ENCODE peak calls at places on chromosomes 7 and 10, in nine cellular contexts. R is cardiac fibroblast, K is AG04449, B is left ventricle myocardium inferior, Z is adrenal gland, Q is esophagus squamous epithelium, H is GM06990, O is heart right ventricle, J is thoracic aorta. Y is an unnamed sample.

GRCh38 chr10:97574374-97575100 is 2.0 kb downstream of the ANKRD2 start:
- DNase-seq in R (peak), K (peak), B (peak), Z (peak), Q (no peak), H (no peak), O (peak), J (peak), Y (peak)

GRCh38 chr7:137694405-137694804 is 152.4 kb downstream of the DGKI start:
- DNase-seq in R (peak), K (no peak), B (no peak), Z (no peak), Q (no peak), H (peak), O (no peak), J (no peak), Y (peak)

GRCh38 chr7:132869166-132869861 is 212.6 kb downstream of the CHCHD3 start:
- DNase-seq in R (no peak), K (no peak), B (no peak), Z (no peak), Q (no peak), H (peak), O (no peak), J (no peak), Y (no peak)

GRCh38 chr10:104254493-104255243 is at the start of gene GSTO1:
- DNase-seq in R (peak), K (no peak), B (peak), Z (peak), Q (no peak), H (peak), O (peak), J (peak), Y (peak)

GRCh38 chr10:96416643-96417042 is 57.8 kb upstream of the OPALIN start:
- DNase-seq in R (no peak), K (no peak), B (peak), Z (no peak), Q (no peak), H (no peak), O (peak), J (no peak), Y (peak)

GRCh38 chr7:128123291-128124037 is 92.2 kb upstream of the LRRC4 start:
- DNase-seq in R (no peak), K (no peak), B (no peak), Z (no peak), Q (no peak), H (no peak), O (no peak), J (no peak), Y (no peak)

GRCh38 chr10:11403116-11403515 is 208.3 kb downstream of the USP6NL start:
- DNase-seq in R (no peak), K (no peak), B (no peak), Z (no peak), Q (no peak), H (peak), O (no peak), J (no peak), Y (no peak)

GRCh38 chr7:25711940-25712339 is 440.1 kb upstream of the NFE2L3 start:
- DNase-seq in R (no peak), K (no peak), B (no peak), Z (no peak), Q (no peak), H (no peak), O (no peak), J (no peak), Y (no peak)

GRCh38 chr7:149764481-149765398 is 8.6 kb downstream of the ZNF467 start:
- DNase-seq in R (no peak), K (no peak), B (no peak), Z (no peak), Q (no peak), H (no peak), O (no peak), J (no peak), Y (no peak)

GRCh38 chr10:132606031-132606491 is 68.5 kb downstream of the INPP5A start:
- DNase-seq in R (no peak), K (no peak), B (no peak), Z (no peak), Q (no peak), H (no peak), O (no peak), J (no peak), Y (no peak)

GRCh38 chr10:71079761-71080380 is 132.5 kb upstream of the UNC5B start:
- DNase-seq in R (no peak), K (no peak), B (no peak), Z (peak), Q (no peak), H (no peak), O (no peak), J (no peak), Y (no peak)

GRCh38 chr7:44434201-44434600 is 56.3 kb downstream of the NUDCD3 start:
- DNase-seq in R (no peak), K (no peak), B (no peak), Z (no peak), Q (no peak), H (no peak), O (no peak), J (no peak), Y (no peak)

GRCh38 chr10:119805702-119806230 is 66.9 kb downstream of the MCMBP start:
- DNase-seq in R (peak), K (no peak), B (no peak), Z (no peak), Q (no peak), H (no peak), O (no peak), J (no peak), Y (no peak)

GRCh38 chr7:17015575-17015974 is 133.8 kb upstream of the AGR3 start:
- DNase-seq in R (peak), K (peak), B (no peak), Z (no peak), Q (no peak), H (no peak), O (no peak), J (no peak), Y (peak)

GRCh38 chr7:128387663-128388485 is 21.9 kb downstream of the IMPDH1 start:
- DNase-seq in R (peak), K (no peak), B (peak), Z (peak), Q (no peak), H (no peak), O (peak), J (no peak), Y (peak)

GRCh38 chr10:12720217-12720981 is 281.1 kb downstream of the CCDC3 start:
- DNase-seq in R (peak), K (peak), B (peak), Z (peak), Q (no peak), H (no peak), O (peak), J (peak), Y (peak)

GRCh38 chr7:78178319-78178718 is 379.7 kb downstream of the PHTF2 start:
- DNase-seq in R (peak), K (no peak), B (no peak), Z (no peak), Q (no peak), H (no peak), O (no peak), J (no peak), Y (peak)

GRCh38 chr7:14521183-14521582 is 381.4 kb downstream of the DGKB start:
- DNase-seq in R (no peak), K (no peak), B (no peak), Z (no peak), Q (no peak), H (no peak), O (no peak), J (no peak), Y (no peak)

GRCh38 chr7:142855756-142856564 is 1.1 kb downstream of the EPHB6 start:
- DNase-seq in R (peak), K (no peak), B (peak), Z (no peak), Q (no peak), H (no peak), O (peak), J (no peak), Y (peak)

GRCh38 chr7:78225534-78225933 is 427.0 kb downstream of the PHTF2 start:
- DNase-seq in R (peak), K (no peak), B (no peak), Z (no peak), Q (no peak), H (no peak), O (no peak), J (no peak), Y (no peak)

GRCh38 chr7:88661921-88662320 is 97.6 kb upstream of the ZNF804B start:
- DNase-seq in R (no peak), K (no peak), B (no peak), Z (no peak), Q (no peak), H (no peak), O (no peak), J (no peak), Y (no peak)

GRCh38 chr10:32963102-32963501 is 5.1 kb upstream of the ITGB1 start:
- DNase-seq in R (peak), K (peak), B (no peak), Z (no peak), Q (no peak), H (no peak), O (no peak), J (no peak), Y (peak)

GRCh38 chr7:98210513-98211220 is 572 bp upstream of the BHLHA15 start:
- DNase-seq in R (no peak), K (no peak), B (no peak), Z (no peak), Q (no peak), H (no peak), O (no peak), J (no peak), Y (no peak)

GRCh38 chr7:100675581-100676350 is 2.2 kb downstream of the GNB2 start:
- DNase-seq in R (peak), K (no peak), B (peak), Z (peak), Q (peak), H (peak), O (peak), J (peak), Y (peak)

GRCh38 chr7:74637745-74638144 is 19.8 kb upstream of the GTF2I start:
- DNase-seq in R (no peak), K (no peak), B (no peak), Z (no peak), Q (no peak), H (no peak), O (no peak), J (no peak), Y (no peak)

GRCh38 chr7:43698461-43699255 is 30.7 kb downstream of the COA1 start:
- DNase-seq in R (peak), K (no peak), B (no peak), Z (no peak), Q (no peak), H (no peak), O (no peak), J (no peak), Y (peak)

GRCh38 chr7:143892527-143893300 is 9.3 kb downstream of the TCAF1 start:
- DNase-seq in R (peak), K (no peak), B (no peak), Z (no peak), Q (no peak), H (no peak), O (no peak), J (no peak), Y (peak)

GRCh38 chr7:23072043-23072442 is 33.5 kb upstream of the KLHL7 start:
- DNase-seq in R (peak), K (no peak), B (no peak), Z (no peak), Q (no peak), H (no peak), O (no peak), J (no peak), Y (peak)

GRCh38 chr10:102376901-102377300 is 18.6 kb upstream of the NFKB2 start:
- DNase-seq in R (no peak), K (no peak), B (no peak), Z (no peak), Q (no peak), H (no peak), O (no peak), J (no peak), Y (no peak)

GRCh38 chr7:17301491-17302101 is 3.1 kb downstream of the AHR start:
- DNase-seq in R (peak), K (no peak), B (no peak), Z (peak), Q (no peak), H (peak), O (no peak), J (peak), Y (peak)

GRCh38 chr10:73110345-73110849 is at the start of gene NUDT13:
- DNase-seq in R (peak), K (no peak), B (peak), Z (peak), Q (no peak), H (peak), O (peak), J (peak), Y (peak)

GRCh38 chr7:148622887-148623585 is 32.5 kb downstream of the C7orf33 start:
- DNase-seq in R (no peak), K (no peak), B (no peak), Z (peak), Q (no peak), H (no peak), O (no peak), J (no peak), Y (no peak)

GRCh38 chr10:120115959-120116358 is 223.4 kb downstream of the SEC23IP start:
- DNase-seq in R (no peak), K (no peak), B (no peak), Z (no peak), Q (no peak), H (no peak), O (no peak), J (no peak), Y (no peak)

GRCh38 chr7:90931996-90932912 is 332.0 kb upstream of the FZD1 start:
- DNase-seq in R (peak), K (no peak), B (no peak), Z (no peak), Q (no peak), H (peak), O (no peak), J (no peak), Y (peak)

GRCh38 chr10:75043256-75044121 is 68.0 kb upstream of the SAMD8 start:
- DNase-seq in R (no peak), K (no peak), B (no peak), Z (no peak), Q (no peak), H (no peak), O (peak), J (no peak), Y (no peak)

GRCh38 chr7:131574741-131575140 is 18.3 kb upstream of the PODXL start:
- DNase-seq in R (peak), K (no peak), B (no peak), Z (no peak), Q (no peak), H (no peak), O (no peak), J (no peak), Y (peak)

DNA sequence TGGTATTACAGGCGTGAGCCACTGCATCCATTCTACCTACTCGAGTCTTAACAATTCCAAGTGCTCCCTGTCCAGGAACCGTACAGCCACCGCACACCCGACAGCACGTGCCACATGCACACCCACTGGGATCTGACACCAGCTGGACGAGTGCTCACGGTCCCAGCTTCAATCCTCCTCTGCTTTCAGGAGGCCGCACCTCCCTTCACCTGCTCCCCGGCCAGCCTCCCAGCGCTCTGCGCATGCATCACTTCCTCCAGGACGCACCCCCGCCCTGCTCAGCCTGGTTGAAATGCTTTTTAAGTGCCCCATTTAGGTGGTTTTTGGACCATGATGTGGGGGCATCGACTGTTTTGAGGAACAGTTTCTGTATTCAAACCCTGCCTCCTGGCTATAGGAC is 47.3 kb upstream of the TMEM213 start:
- DNase-seq in R (no peak), K (no peak), B (no peak), Z (no peak), Q (no peak), H (no peak), O (no peak), J (no peak), Y (no peak)
- TF ChIP-seq CTCF in R (no peak), K (no peak), B (no peak), Z (no peak), Q (no peak), H (no peak), O (no peak), J (no peak), Y (no peak)

DNA sequence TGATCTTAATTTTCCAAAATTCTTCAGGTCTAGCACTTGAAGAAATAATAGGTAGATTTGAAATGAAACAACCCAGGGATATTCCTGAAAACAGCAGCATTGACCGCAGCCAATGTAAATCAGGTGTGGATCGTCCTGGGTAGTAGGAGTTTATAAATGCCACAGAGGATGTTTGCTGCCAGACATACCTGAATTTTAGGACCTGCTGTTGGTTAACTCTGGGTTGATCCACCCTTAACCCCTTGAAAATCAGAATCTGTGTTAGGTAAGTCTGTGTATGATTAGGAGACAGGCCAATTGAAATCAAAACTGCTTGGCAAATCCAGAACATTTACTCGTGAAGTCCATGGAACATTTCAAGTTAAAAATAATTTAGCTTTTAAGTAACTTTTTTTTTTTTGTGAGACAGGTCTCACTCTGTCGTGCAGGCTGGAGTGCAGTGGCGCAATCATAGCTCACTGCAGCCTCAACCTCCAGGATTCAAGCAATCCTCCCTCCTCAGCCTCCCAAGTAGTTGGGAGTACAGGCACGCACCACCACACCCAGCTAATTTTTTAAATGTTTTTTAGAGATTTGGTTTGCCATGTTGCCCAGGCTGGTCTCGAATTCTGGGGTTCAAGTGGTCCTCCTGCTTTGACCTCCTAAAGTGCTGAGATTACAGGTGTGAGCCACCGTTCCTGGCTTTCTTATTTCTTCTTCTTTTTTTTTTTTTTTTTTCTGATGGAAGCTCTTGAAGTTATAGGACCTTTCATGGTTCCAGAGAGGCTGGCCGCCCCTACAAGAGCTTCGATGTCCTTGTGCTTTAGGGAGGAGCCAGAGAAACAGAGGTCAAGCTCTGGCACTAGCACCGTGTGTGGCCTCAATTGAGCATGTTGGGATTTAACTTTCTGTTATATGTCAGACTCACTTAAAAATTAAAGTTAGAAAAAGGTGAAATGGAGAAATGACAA is 2.0 kb downstream of the POR start:
- DNase-seq in R (no peak), K (no peak), B (no peak), Z (no peak), Q (no peak), H (no peak), O (no peak), J (no peak), Y (no peak)
- H3K4me3 ChIP-seq in R (no peak), K (no peak), B (peak), Z (peak), Q (no peak), H (no peak), O (no peak), J (peak), Y (peak)

GRCh38 chr7:152647009-152647408 is 28.9 kb downstream of the XRCC2 start:
- DNase-seq in R (no peak), K (no peak), B (no peak), Z (no peak), Q (no peak), H (no peak), O (no peak), J (no peak), Y (no peak)

GRCh38 chr7:152643979-152644559 is 31.9 kb downstream of the XRCC2 start:
- DNase-seq in R (no peak), K (no peak), B (no peak), Z (no peak), Q (no peak), H (no peak), O (no peak), J (no peak), Y (no peak)

DNA sequence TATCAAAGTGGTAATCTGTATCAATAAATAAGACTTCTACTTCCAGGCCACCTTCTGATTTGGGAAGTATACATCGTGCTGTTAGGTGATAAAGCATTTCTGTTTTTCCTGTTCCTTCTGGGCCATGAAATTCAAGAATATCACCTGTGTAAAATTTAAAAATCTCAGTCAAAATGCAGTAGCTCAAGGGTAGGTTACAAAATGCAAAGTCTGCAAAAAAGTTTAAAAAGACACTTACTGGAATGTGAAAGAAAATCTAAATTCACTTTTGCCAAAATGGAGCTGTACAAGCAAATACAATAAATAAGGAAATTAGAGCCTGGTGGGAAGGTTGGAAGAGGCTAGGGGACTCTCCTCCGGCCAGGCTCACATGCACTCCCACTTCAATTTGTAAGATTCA is 26.7 kb downstream of the XRCC2 start:
- DNase-seq in R (no peak), K (no peak), B (no peak), Z (no peak), Q (no peak), H (no peak), O (no peak), J (no peak), Y (no peak)
- TF ChIP-seq CTCF in R (no peak), K (no peak), B (no peak), Z (no peak), Q (no peak), H (no peak), O (no peak), J (no peak), Y (no peak)

GRCh38 chr7:4631021-4631663 is 51.0 kb upstream of the FOXK1 start:
- DNase-seq in R (no peak), K (no peak), B (no peak), Z (no peak), Q (no peak), H (no peak), O (no peak), J (no peak), Y (no peak)
- H3K4me3 ChIP-seq in R (peak), K (peak), B (peak), Z (peak), Q (no peak), H (no peak), O (no peak), J (peak), Y (no peak)

GRCh38 chr10:128210215-128211063 is 84.2 kb upstream of the MKI67 start:
- DNase-seq in R (peak), K (no peak), B (peak), Z (peak), Q (no peak), H (peak), O (peak), J (no peak), Y (peak)
- TF ChIP-seq CTCF in R (peak), K (peak), B (peak), Z (peak), Q (peak), H (peak), O (peak), J (peak), Y (peak)

DNA sequence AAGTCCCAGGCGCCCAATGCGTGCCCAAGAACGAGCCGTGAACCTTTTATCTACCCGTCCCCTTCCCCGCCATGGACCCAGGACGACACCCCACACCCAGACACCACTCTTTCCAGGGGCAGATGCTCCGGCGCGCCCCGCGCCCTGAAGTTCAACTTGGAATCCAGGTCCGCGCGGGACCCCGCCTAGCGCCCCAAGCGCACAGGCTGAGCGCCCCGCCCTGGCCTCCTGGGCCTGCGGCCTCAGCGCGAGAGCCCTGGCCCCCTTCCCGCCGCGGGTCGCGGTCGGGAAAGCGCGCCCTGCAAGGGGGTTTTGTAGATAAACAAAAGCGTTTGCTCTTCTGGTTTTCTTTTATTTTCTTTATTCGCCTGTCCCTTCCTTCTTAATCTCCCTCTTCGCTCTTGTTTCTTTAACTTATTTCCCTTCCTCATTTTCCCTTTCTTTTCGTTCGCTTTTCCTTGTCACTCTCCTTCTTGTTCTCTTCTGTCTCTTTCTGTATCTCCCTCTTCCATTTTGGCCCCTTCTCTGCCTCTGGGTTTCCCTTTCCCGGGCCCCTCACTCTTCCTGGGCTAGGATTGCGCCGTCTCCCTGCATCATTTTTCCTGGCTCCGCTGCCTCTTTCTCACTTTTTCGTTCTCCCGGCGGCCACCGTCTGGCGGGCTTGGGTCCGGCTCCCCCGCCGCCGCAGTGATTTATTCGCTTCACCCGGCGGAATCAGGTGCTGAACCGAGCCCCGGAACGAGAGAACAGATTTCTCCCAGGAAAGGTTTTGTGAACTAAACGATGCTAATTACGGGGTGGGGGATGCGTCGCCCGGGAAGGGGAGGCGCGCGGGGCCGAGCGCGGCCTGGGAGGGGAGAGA is 15.3 kb upstream of the PAX2 start:
- DNase-seq in R (no peak), K (no peak), B (no peak), Z (no peak), Q (no peak), H (no peak), O (no peak), J (no peak), Y (no peak)
- H3K4me3 ChIP-seq in R (no peak), K (no peak), B (peak), Z (peak), Q (no peak), H (peak), O (no peak), J (peak), Y (no peak)

Y was measured in fibroblast of mammary gland.